ENCODE peak calls at places on chromosome 11, in six cellular contexts. One of them, this sample, is unnamed.

GRCh38 chr11:128179049-128179448 is 408.3 kb downstream of the ETS1 start:
- DNase-seq in lower leg skin: no peak
- DNase-seq in neural progenitor cell: no peak
- DNase-seq in astrocyte of the spinal cord: peak; percentile 48
- DNase-seq in psoas muscle: no peak
- DNase-seq in esophagus squamous epithelium: no peak
- DNase-seq in this sample: no peak

GRCh38 chr11:75035911-75036536 is 47.3 kb downstream of the NEU3 start:
- DNase-seq in psoas muscle: no peak
- DNase-seq in lower leg skin: no peak
- DNase-seq in esophagus squamous epithelium: no peak
- DNase-seq in neural progenitor cell: no peak
- DNase-seq in astrocyte of the spinal cord: no peak
- DNase-seq in this sample: no peak

GRCh38 chr11:117314840-117315239 is 1.2 kb downstream of the BACE1 start:
- DNase-seq in lower leg skin: no peak
- DNase-seq in neural progenitor cell: peak; percentile 15
- DNase-seq in psoas muscle: no peak
- DNase-seq in astrocyte of the spinal cord: no peak
- DNase-seq in esophagus squamous epithelium: no peak
- DNase-seq in this sample: no peak

GRCh38 chr11:1874406-1875092 is 17.1 kb downstream of the PRR33 start:
- DNase-seq in esophagus squamous epithelium: no peak
- DNase-seq in psoas muscle: peak; percentile 66
- DNase-seq in lower leg skin: no peak
- DNase-seq in neural progenitor cell: no peak
- DNase-seq in astrocyte of the spinal cord: no peak
- DNase-seq in this sample: no peak

GRCh38 chr11:19739872-19740271 is 27.2 kb downstream of the NAV2 start:
- DNase-seq in lower leg skin: no peak
- DNase-seq in neural progenitor cell: peak; percentile 66
- DNase-seq in astrocyte of the spinal cord: peak; percentile 22
- DNase-seq in psoas muscle: no peak
- DNase-seq in esophagus squamous epithelium: no peak
- DNase-seq in this sample: no peak

GRCh38 chr11:64875369-64876225 is 2.8 kb downstream of the EHD1 start:
- DNase-seq in neural progenitor cell: no peak
- DNase-seq in psoas muscle: no peak
- DNase-seq in astrocyte of the spinal cord: no peak
- DNase-seq in esophagus squamous epithelium: no peak
- DNase-seq in lower leg skin: no peak
- DNase-seq in this sample: no peak

GRCh38 chr11:76459299-76459698 is 14.5 kb downstream of the EMSY start:
- DNase-seq in astrocyte of the spinal cord: no peak
- DNase-seq in esophagus squamous epithelium: no peak
- DNase-seq in lower leg skin: no peak
- DNase-seq in psoas muscle: no peak
- DNase-seq in neural progenitor cell: no peak
- DNase-seq in this sample: no peak

GRCh38 chr11:76613901-76614300 is 56.6 kb downstream of the LRRC32 start:
- DNase-seq in esophagus squamous epithelium: no peak
- DNase-seq in psoas muscle: no peak
- DNase-seq in astrocyte of the spinal cord: no peak
- DNase-seq in neural progenitor cell: no peak
- DNase-seq in lower leg skin: no peak
- DNase-seq in this sample: no peak

GRCh38 chr11:17528906-17529813 is 15.1 kb downstream of the USH1C start:
- DNase-seq in lower leg skin: no peak
- DNase-seq in esophagus squamous epithelium: no peak
- DNase-seq in psoas muscle: no peak
- DNase-seq in astrocyte of the spinal cord: no peak
- DNase-seq in neural progenitor cell: no peak
- DNase-seq in this sample: no peak

GRCh38 chr11:111851636-111852035 is 19.7 kb downstream of the ALG9 start:
- DNase-seq in lower leg skin: no peak
- DNase-seq in esophagus squamous epithelium: no peak
- DNase-seq in neural progenitor cell: peak; percentile 15
- DNase-seq in astrocyte of the spinal cord: peak; percentile 33
- DNase-seq in psoas muscle: no peak
- DNase-seq in this sample: peak; percentile 36
- TF ChIP-seq CTCF in lower leg skin: no peak
- TF ChIP-seq CTCF in esophagus squamous epithelium: peak; percentile 26
- TF ChIP-seq CTCF in neural progenitor cell: peak; percentile 40
- TF ChIP-seq CTCF in astrocyte of the spinal cord: peak; percentile 68
- TF ChIP-seq CTCF in psoas muscle: peak; percentile 18
- TF ChIP-seq CTCF in this sample: peak; percentile 55

GRCh38 chr11:115581871-115582639 is 77.8 kb upstream of the CADM1 start:
- DNase-seq in esophagus squamous epithelium: no peak
- DNase-seq in psoas muscle: no peak
- DNase-seq in astrocyte of the spinal cord: peak; percentile 6
- DNase-seq in neural progenitor cell: peak; percentile 33
- DNase-seq in lower leg skin: no peak
- DNase-seq in this sample: no peak
- TF ChIP-seq CTCF in esophagus squamous epithelium: peak; percentile 19
- TF ChIP-seq CTCF in psoas muscle: no peak
- TF ChIP-seq CTCF in astrocyte of the spinal cord: no peak
- TF ChIP-seq CTCF in neural progenitor cell: no peak
- TF ChIP-seq CTCF in lower leg skin: no peak
- TF ChIP-seq CTCF in this sample: no peak

GRCh38 chr11:84795698-84796097 is 831.4 kb downstream of the DLG2 start:
- DNase-seq in psoas muscle: no peak
- DNase-seq in neural progenitor cell: no peak
- DNase-seq in esophagus squamous epithelium: no peak
- DNase-seq in astrocyte of the spinal cord: no peak
- DNase-seq in lower leg skin: no peak
- DNase-seq in this sample: no peak

GRCh38 chr11:84794663-84795443 is 832.3 kb downstream of the DLG2 start:
- DNase-seq in psoas muscle: no peak
- DNase-seq in astrocyte of the spinal cord: no peak
- DNase-seq in lower leg skin: no peak
- DNase-seq in esophagus squamous epithelium: no peak
- DNase-seq in neural progenitor cell: no peak
- DNase-seq in this sample: no peak

GRCh38 chr11:84806354-84806753 is 820.8 kb downstream of the DLG2 start:
- DNase-seq in neural progenitor cell: no peak
- DNase-seq in psoas muscle: no peak
- DNase-seq in astrocyte of the spinal cord: no peak
- DNase-seq in esophagus squamous epithelium: no peak
- DNase-seq in lower leg skin: no peak
- DNase-seq in this sample: no peak

GRCh38 chr11:84804026-84804425 is 823.1 kb downstream of the DLG2 start:
- DNase-seq in neural progenitor cell: no peak
- DNase-seq in esophagus squamous epithelium: no peak
- DNase-seq in astrocyte of the spinal cord: no peak
- DNase-seq in psoas muscle: no peak
- DNase-seq in lower leg skin: no peak
- DNase-seq in this sample: no peak

DNA sequence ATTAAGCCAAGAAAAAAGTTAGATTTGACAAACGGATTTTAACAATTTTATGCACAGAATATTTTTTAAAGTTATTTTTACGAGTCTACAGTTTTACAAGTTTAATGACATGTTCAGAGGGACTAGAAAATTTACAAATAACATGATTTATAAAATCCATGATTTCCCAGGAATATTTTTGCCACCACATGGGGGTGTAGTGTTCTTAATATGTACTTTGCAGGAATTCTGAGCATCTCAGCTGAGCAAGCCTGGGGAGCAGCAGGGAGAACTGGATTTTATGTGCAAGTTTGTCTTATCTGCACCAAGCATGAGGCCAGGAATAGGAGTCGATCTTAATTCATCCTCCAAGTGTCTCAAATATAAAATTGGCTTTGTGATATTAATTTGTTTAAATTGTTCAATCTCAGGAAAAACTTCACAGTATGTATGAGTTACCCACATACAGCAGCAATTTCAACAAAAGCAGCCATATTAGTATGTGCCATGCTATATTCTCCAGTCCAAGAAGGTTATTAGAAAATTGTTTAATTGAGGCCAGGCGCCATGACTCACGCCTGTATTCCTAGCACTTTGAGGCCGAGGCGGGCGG is 826.3 kb downstream of the DLG2 start:
- DNase-seq in esophagus squamous epithelium: no peak
- DNase-seq in neural progenitor cell: peak; percentile 51
- DNase-seq in psoas muscle: no peak
- DNase-seq in lower leg skin: no peak
- DNase-seq in astrocyte of the spinal cord: peak; percentile 51
- DNase-seq in this sample: peak; percentile 58
- TF ChIP-seq CTCF in esophagus squamous epithelium: no peak
- TF ChIP-seq CTCF in neural progenitor cell: peak; percentile 58
- TF ChIP-seq CTCF in psoas muscle: no peak
- TF ChIP-seq CTCF in lower leg skin: no peak
- TF ChIP-seq CTCF in astrocyte of the spinal cord: peak; percentile 28
- TF ChIP-seq CTCF in this sample: peak; percentile 46

GRCh38 chr11:15145151-15145550 is 30.4 kb downstream of the INSC start:
- DNase-seq in psoas muscle: no peak
- DNase-seq in astrocyte of the spinal cord: no peak
- DNase-seq in lower leg skin: no peak
- DNase-seq in esophagus squamous epithelium: no peak
- DNase-seq in neural progenitor cell: no peak
- DNase-seq in this sample: no peak
- TF ChIP-seq CTCF in psoas muscle: no peak
- TF ChIP-seq CTCF in astrocyte of the spinal cord: no peak
- TF ChIP-seq CTCF in lower leg skin: no peak
- TF ChIP-seq CTCF in esophagus squamous epithelium: no peak
- TF ChIP-seq CTCF in neural progenitor cell: no peak
- TF ChIP-seq CTCF in this sample: no peak

DNA sequence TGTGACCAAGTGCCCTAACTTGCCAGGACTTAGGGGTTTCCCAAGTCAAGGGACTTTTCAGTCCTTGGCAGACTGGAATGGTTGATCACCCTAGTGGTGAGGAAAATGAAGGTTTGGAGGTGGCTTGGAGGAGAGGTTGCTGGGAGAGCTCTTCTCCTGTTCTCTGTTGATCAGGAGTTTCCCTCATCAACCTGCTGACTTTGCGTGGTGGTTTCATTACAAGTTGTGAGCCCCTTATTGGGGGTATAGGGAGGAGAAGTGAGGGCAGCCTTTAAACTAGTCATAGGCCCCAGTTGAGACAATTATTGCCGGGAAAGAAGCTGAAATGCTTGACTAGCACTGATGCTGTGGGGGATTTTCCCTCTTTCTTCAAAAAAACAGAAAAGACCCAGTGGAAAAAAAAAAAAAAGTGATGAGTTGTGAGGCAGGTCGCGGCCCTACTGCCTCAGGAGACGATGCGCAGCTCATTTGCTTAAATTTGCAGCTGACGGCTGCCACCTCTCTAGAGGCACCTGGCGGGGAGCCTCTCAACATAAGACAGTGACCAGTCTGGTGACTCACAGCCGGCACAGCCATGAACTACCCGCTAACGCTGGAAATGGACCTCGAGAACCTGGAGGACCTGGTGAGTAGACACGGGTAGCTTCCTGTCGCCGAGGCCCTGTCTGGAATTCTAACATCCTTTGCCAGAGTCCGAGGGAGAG is at the start of gene CXCR5:
- DNase-seq in esophagus squamous epithelium: no peak
- DNase-seq in astrocyte of the spinal cord: peak; percentile 58
- DNase-seq in lower leg skin: no peak
- DNase-seq in neural progenitor cell: no peak
- DNase-seq in psoas muscle: peak; percentile 46
- DNase-seq in this sample: no peak
- TF ChIP-seq CTCF in esophagus squamous epithelium: no peak
- TF ChIP-seq CTCF in astrocyte of the spinal cord: no peak
- TF ChIP-seq CTCF in lower leg skin: no peak
- TF ChIP-seq CTCF in neural progenitor cell: no peak
- TF ChIP-seq CTCF in psoas muscle: no peak
- TF ChIP-seq CTCF in this sample: no peak

DNA sequence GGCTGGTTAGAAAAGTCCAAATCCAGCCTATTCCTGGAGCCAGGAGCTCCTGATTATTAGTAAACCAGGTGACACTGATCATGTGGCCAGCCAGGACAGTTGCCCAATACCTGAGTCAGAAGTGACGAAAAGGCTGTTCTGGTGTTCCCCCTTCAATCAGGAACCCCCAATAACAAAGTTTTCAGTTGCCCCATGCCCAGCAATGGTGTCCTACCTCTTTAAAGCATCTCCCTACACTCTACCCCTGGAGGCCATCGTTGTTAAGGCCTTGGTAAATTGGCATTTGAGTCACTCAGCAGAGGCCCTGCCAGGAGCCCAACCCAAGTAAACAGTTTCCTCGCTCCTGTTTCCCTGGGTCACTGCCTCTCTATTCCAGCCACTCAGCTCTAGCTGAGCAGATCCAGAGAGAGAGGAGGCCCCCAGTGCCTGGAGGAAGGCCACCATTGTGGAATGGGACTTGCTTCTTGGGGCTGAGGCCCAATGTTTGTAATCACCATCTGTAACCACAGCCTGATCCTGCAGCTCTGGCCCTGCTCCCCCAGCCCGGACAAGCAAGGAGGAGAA is 25.0 kb downstream of the ARHGAP1 start:
- DNase-seq in astrocyte of the spinal cord: peak; percentile 69
- DNase-seq in psoas muscle: peak; percentile 86
- DNase-seq in esophagus squamous epithelium: no peak
- DNase-seq in lower leg skin: peak; percentile 92
- DNase-seq in neural progenitor cell: no peak
- DNase-seq in this sample: peak; percentile 88
- TF ChIP-seq CTCF in astrocyte of the spinal cord: no peak
- TF ChIP-seq CTCF in psoas muscle: no peak
- TF ChIP-seq CTCF in esophagus squamous epithelium: peak; percentile 52
- TF ChIP-seq CTCF in lower leg skin: no peak
- TF ChIP-seq CTCF in neural progenitor cell: no peak
- TF ChIP-seq CTCF in this sample: peak; percentile 43

DNA sequence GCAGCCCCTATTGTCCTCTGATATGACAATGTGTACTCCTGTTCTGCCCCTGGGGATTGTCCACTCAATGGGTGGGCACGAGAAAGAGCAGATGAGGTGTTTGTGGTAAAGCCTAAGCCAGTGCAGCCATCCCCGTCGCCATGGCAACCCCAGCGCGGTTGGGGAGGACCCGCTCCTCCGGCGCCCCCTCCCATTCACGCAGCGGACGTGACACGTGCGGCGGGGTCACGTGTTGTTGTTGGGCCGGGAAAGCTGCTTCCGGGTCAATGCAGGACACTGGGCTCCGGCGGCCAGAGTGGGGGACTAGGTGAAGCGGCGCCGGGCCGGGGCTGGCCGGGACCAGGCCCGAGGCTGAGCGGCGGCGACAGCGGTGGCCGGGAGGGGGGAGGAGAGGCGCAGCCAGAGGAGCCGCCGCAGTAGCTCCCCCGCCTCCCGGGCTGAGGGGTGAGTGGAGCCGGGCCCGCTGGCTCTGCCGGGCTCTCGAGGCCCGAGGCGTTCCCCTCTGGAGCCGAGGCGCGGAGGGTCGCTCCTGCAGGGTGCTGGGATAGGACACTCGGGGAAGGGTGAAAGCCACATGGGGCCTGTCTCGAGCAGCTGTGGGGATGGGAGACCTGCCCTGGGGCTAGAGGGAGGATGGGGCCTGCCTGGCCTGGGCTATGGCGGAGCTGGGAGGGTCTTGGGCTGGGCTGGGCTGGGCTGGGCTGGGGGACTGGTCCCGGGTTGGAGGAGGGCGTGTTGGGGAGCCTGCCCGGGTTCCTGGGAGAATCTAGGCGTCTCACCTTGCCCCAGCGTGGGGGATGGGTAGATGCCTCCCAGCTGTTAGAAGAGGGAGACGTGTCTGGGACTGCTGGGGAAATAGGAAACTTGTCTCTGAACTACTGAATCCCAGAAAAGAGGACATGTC is at the start of gene TBCEL:
- DNase-seq in lower leg skin: peak; percentile 95
- DNase-seq in psoas muscle: peak; percentile 92
- DNase-seq in neural progenitor cell: peak; percentile 97
- DNase-seq in esophagus squamous epithelium: peak; percentile 40
- DNase-seq in astrocyte of the spinal cord: peak; percentile 87
- DNase-seq in this sample: peak; percentile 77
- TF ChIP-seq CTCF in lower leg skin: no peak
- TF ChIP-seq CTCF in psoas muscle: no peak
- TF ChIP-seq CTCF in neural progenitor cell: no peak
- TF ChIP-seq CTCF in esophagus squamous epithelium: no peak
- TF ChIP-seq CTCF in astrocyte of the spinal cord: no peak
- TF ChIP-seq CTCF in this sample: no peak